ENCODE peak calls at places on chromosomes 16 and 17, in seven cellular contexts. F is tibial artery; J is GM23248; X is psoas muscle; V is CD8-positive, alpha-beta memory T cell; C is Peyer's patch; I is osteoblast. R is an unnamed sample.

GRCh38 chr16:88570691-88571092 is 489 bp downstream of the ZC3H18 start:
- DNase-seq in F (no peak), J (peak), X (no peak), V (peak), C (peak), I (no peak), R (no peak)

GRCh38 chr16:82633964-82634600 is 7.3 kb downstream of the CDH13 start:
- DNase-seq in F (no peak), J (peak), X (peak), V (no peak), C (no peak), I (peak), R (peak)

GRCh38 chr16:85568519-85568918 is 44.6 kb upstream of the GSE1 start:
- DNase-seq in F (peak), J (no peak), X (no peak), V (no peak), C (peak), I (no peak), R (no peak)

GRCh38 chr17:61833536-61834203 is 29.7 kb downstream of the BRIP1 start:
- DNase-seq in F (no peak), J (peak), X (no peak), V (no peak), C (no peak), I (no peak), R (no peak)

GRCh38 chr17:66191607-66192377 is at the start of gene CEP112:
- DNase-seq in F (peak), J (peak), X (peak), V (peak), C (peak), I (peak), R (peak)

GRCh38 chr16:82629441-82630027 is 2.8 kb downstream of the CDH13 start:
- DNase-seq in F (no peak), J (peak), X (no peak), V (no peak), C (no peak), I (peak), R (no peak)

GRCh38 chr17:5785867-5786509 is 201.7 kb upstream of the NLRP1 start:
- DNase-seq in F (no peak), J (peak), X (no peak), V (no peak), C (no peak), I (no peak), R (no peak)

GRCh38 chr17:34902761-34903325 is 58.4 kb downstream of the CCT6B start:
- DNase-seq in F (no peak), J (no peak), X (no peak), V (no peak), C (no peak), I (no peak), R (no peak)

GRCh38 chr17:79721993-79722671 is 8.6 kb upstream of the ENPP7 start:
- DNase-seq in F (no peak), J (peak), X (no peak), V (no peak), C (no peak), I (peak), R (no peak)

GRCh38 chr16:54744998-54745397 is 185.7 kb upstream of the IRX5 start:
- DNase-seq in F (no peak), J (no peak), X (no peak), V (no peak), C (no peak), I (no peak), R (no peak)

GRCh38 chr17:8210761-8211458 is 535 bp upstream of the AURKB start:
- DNase-seq in F (no peak), J (peak), X (no peak), V (no peak), C (no peak), I (no peak), R (no peak)

GRCh38 chr16:75250089-75250808 is 1.2 kb downstream of the BCAR1 start:
- DNase-seq in F (no peak), J (peak), X (peak), V (no peak), C (peak), I (peak), R (no peak)

GRCh38 chr16:22054847-22055590 is 37.3 kb upstream of the VWA3A start:
- DNase-seq in F (no peak), J (no peak), X (no peak), V (no peak), C (no peak), I (no peak), R (no peak)

GRCh38 chr17:79625706-79626105 is 14.9 kb upstream of the RBFOX3 start:
- DNase-seq in F (no peak), J (no peak), X (peak), V (no peak), C (peak), I (peak), R (no peak)

GRCh38 chr17:38453951-38454421 is 25.7 kb downstream of the ARHGAP23 start:
- DNase-seq in F (no peak), J (peak), X (no peak), V (no peak), C (no peak), I (peak), R (no peak)

GRCh38 chr17:61475726-61476125 is 23.5 kb downstream of the TBX4 start:
- DNase-seq in F (no peak), J (peak), X (no peak), V (no peak), C (peak), I (no peak), R (no peak)

GRCh38 chr16:2842340-2843000 is 12.4 kb downstream of the ZG16B start:
- DNase-seq in F (no peak), J (peak), X (peak), V (peak), C (peak), I (peak), R (no peak)

GRCh38 chr17:59643159-59643857 is 23.6 kb downstream of the CLTC start:
- DNase-seq in F (no peak), J (peak), X (no peak), V (no peak), C (no peak), I (peak), R (no peak)

GRCh38 chr17:19979917-19980770 is 2.5 kb upstream of the AKAP10 start:
- DNase-seq in F (peak), J (no peak), X (peak), V (no peak), C (no peak), I (peak), R (no peak)

GRCh38 chr16:88747588-88748301 is 37.3 kb downstream of the PIEZO1 start:
- DNase-seq in F (no peak), J (no peak), X (no peak), V (no peak), C (peak), I (no peak), R (no peak)

GRCh38 chr16:70151941-70152509 is 21.6 kb upstream of the CLEC18C start:
- DNase-seq in F (no peak), J (no peak), X (no peak), V (no peak), C (no peak), I (no peak), R (no peak)

GRCh38 chr16:13811834-13812233 is 108.1 kb upstream of the ERCC4 start:
- DNase-seq in F (no peak), J (no peak), X (no peak), V (no peak), C (no peak), I (no peak), R (no peak)
- H3K27ac ChIP-seq in F (no peak), J (no peak), X (no peak), V (no peak), C (no peak), I (no peak), R (no peak)

GRCh38 chr17:70479779-70480178 is 310.4 kb downstream of the KCNJ2 start:
- DNase-seq in F (no peak), J (no peak), X (no peak), V (no peak), C (no peak), I (no peak), R (no peak)
- H3K27ac ChIP-seq in F (no peak), J (no peak), X (no peak), V (no peak), C (no peak), I (no peak), R (no peak)

GRCh38 chr17:43877031-43877430 is 30.1 kb downstream of the CD300LG start:
- DNase-seq in F (no peak), J (no peak), X (no peak), V (no peak), C (no peak), I (no peak), R (no peak)

GRCh38 chr17:43880420-43880991 is 26.8 kb downstream of the MPP2 start:
- DNase-seq in F (no peak), J (peak), X (peak), V (no peak), C (peak), I (peak), R (no peak)

GRCh38 chr17:43879723-43880419 is 27.5 kb downstream of the MPP2 start:
- DNase-seq in F (no peak), J (no peak), X (no peak), V (no peak), C (no peak), I (no peak), R (no peak)

GRCh38 chr17:43877451-43878155 is 29.7 kb downstream of the MPP2 start:
- DNase-seq in F (no peak), J (no peak), X (no peak), V (no peak), C (no peak), I (peak), R (no peak)

GRCh38 chr17:43878260-43879082 is 28.9 kb downstream of the MPP2 start:
- DNase-seq in F (peak), J (peak), X (peak), V (peak), C (peak), I (peak), R (peak)
- H3K27ac ChIP-seq in F (no peak), J (no peak), X (no peak), V (no peak), C (peak), I (no peak), R (peak)

GRCh38 chr17:81221842-81222619 is 734 bp downstream of the CEP131 start:
- DNase-seq in F (no peak), J (peak), X (peak), V (no peak), C (no peak), I (peak), R (no peak)
- H3K27ac ChIP-seq in F (peak), J (no peak), X (no peak), V (peak), C (no peak), I (no peak), R (peak)

GRCh38 chr17:78112508-78113471 is 15.8 kb downstream of the TMC6 start:
- DNase-seq in F (peak), J (peak), X (peak), V (peak), C (peak), I (peak), R (peak)
- H3K27ac ChIP-seq in F (no peak), J (no peak), X (no peak), V (no peak), C (no peak), I (no peak), R (peak)

R was measured in substantia nigra.